ENCODE peak calls at places on chromosomes 6 and 20, in eight cellular contexts. One of them, this sample, is unnamed.

GRCh38 chr6:113364781-113365545 is 492.2 kb upstream of the MARCKS start:
- DNase-seq in T-helper 2 cell: no peak
- DNase-seq in stomach: no peak
- DNase-seq in AG04450: no peak
- DNase-seq in T-helper 17 cell: no peak
- DNase-seq in cardiac fibroblast: peak
- DNase-seq in stimulated activated CD4-positive, alpha-beta T cell treated with anti-CD3 and anti-CD28 coated beads, Interleukin-15, amount 100 ng/mL, for 1 hour: no peak
- DNase-seq in T-cell: no peak
- DNase-seq in this sample: no peak

GRCh38 chr6:2462831-2463230 is 217.4 kb upstream of the GMDS start:
- DNase-seq in T-cell: no peak
- DNase-seq in T-helper 17 cell: no peak
- DNase-seq in AG04450: no peak
- DNase-seq in T-helper 2 cell: no peak
- DNase-seq in stomach: no peak
- DNase-seq in stimulated activated CD4-positive, alpha-beta T cell treated with anti-CD3 and anti-CD28 coated beads, Interleukin-15, amount 100 ng/mL, for 1 hour: no peak
- DNase-seq in cardiac fibroblast: no peak
- DNase-seq in this sample: no peak

GRCh38 chr20:51093240-51093763 is 70.4 kb upstream of the KCNG1 start:
- DNase-seq in stimulated activated CD4-positive, alpha-beta T cell treated with anti-CD3 and anti-CD28 coated beads, Interleukin-15, amount 100 ng/mL, for 1 hour: no peak
- DNase-seq in AG04450: no peak
- DNase-seq in stomach: no peak
- DNase-seq in T-helper 2 cell: no peak
- DNase-seq in cardiac fibroblast: no peak
- DNase-seq in T-cell: no peak
- DNase-seq in T-helper 17 cell: no peak
- DNase-seq in this sample: no peak

GRCh38 chr6:128314190-128314589 is 206.2 kb downstream of the PTPRK start:
- DNase-seq in stomach: no peak
- DNase-seq in AG04450: no peak
- DNase-seq in T-helper 2 cell: no peak
- DNase-seq in cardiac fibroblast: no peak
- DNase-seq in T-cell: no peak
- DNase-seq in stimulated activated CD4-positive, alpha-beta T cell treated with anti-CD3 and anti-CD28 coated beads, Interleukin-15, amount 100 ng/mL, for 1 hour: no peak
- DNase-seq in T-helper 17 cell: no peak
- DNase-seq in this sample: no peak

GRCh38 chr20:8306916-8307315 is 174.8 kb downstream of the PLCB1 start:
- DNase-seq in cardiac fibroblast: no peak
- DNase-seq in stimulated activated CD4-positive, alpha-beta T cell treated with anti-CD3 and anti-CD28 coated beads, Interleukin-15, amount 100 ng/mL, for 1 hour: no peak
- DNase-seq in AG04450: no peak
- DNase-seq in T-cell: no peak
- DNase-seq in stomach: no peak
- DNase-seq in T-helper 2 cell: no peak
- DNase-seq in T-helper 17 cell: no peak
- DNase-seq in this sample: no peak

GRCh38 chr6:75563032-75563431 is 38.6 kb upstream of the SENP6 start:
- DNase-seq in stomach: no peak
- DNase-seq in T-helper 17 cell: no peak
- DNase-seq in T-cell: no peak
- DNase-seq in AG04450: no peak
- DNase-seq in cardiac fibroblast: peak
- DNase-seq in T-helper 2 cell: no peak
- DNase-seq in stimulated activated CD4-positive, alpha-beta T cell treated with anti-CD3 and anti-CD28 coated beads, Interleukin-15, amount 100 ng/mL, for 1 hour: no peak
- DNase-seq in this sample: peak

GRCh38 chr20:20083796-20084195 is 31.5 kb downstream of the CFAP61 start:
- DNase-seq in stimulated activated CD4-positive, alpha-beta T cell treated with anti-CD3 and anti-CD28 coated beads, Interleukin-15, amount 100 ng/mL, for 1 hour: no peak
- DNase-seq in T-cell: no peak
- DNase-seq in AG04450: no peak
- DNase-seq in stomach: no peak
- DNase-seq in T-helper 17 cell: no peak
- DNase-seq in T-helper 2 cell: no peak
- DNase-seq in cardiac fibroblast: peak
- DNase-seq in this sample: peak

GRCh38 chr6:144417686-144418085 is 132.6 kb downstream of the UTRN start:
- DNase-seq in stomach: no peak
- DNase-seq in T-cell: no peak
- DNase-seq in T-helper 2 cell: no peak
- DNase-seq in cardiac fibroblast: peak
- DNase-seq in T-helper 17 cell: no peak
- DNase-seq in stimulated activated CD4-positive, alpha-beta T cell treated with anti-CD3 and anti-CD28 coated beads, Interleukin-15, amount 100 ng/mL, for 1 hour: no peak
- DNase-seq in AG04450: no peak
- DNase-seq in this sample: no peak

GRCh38 chr6:152508477-152508876 is 128.7 kb downstream of the SYNE1 start:
- DNase-seq in T-helper 2 cell: no peak
- DNase-seq in cardiac fibroblast: no peak
- DNase-seq in T-helper 17 cell: no peak
- DNase-seq in T-cell: no peak
- DNase-seq in stimulated activated CD4-positive, alpha-beta T cell treated with anti-CD3 and anti-CD28 coated beads, Interleukin-15, amount 100 ng/mL, for 1 hour: no peak
- DNase-seq in AG04450: no peak
- DNase-seq in stomach: no peak
- DNase-seq in this sample: no peak

GRCh38 chr20:45827030-45827652 is at the start of gene TNNC2:
- DNase-seq in stomach: no peak
- DNase-seq in T-helper 2 cell: no peak
- DNase-seq in T-helper 17 cell: no peak
- DNase-seq in stimulated activated CD4-positive, alpha-beta T cell treated with anti-CD3 and anti-CD28 coated beads, Interleukin-15, amount 100 ng/mL, for 1 hour: no peak
- DNase-seq in cardiac fibroblast: no peak
- DNase-seq in T-cell: no peak
- DNase-seq in AG04450: no peak
- DNase-seq in this sample: no peak

GRCh38 chr6:329888-330691 is 37.8 kb downstream of the DUSP22 start:
- DNase-seq in T-helper 2 cell: no peak
- DNase-seq in cardiac fibroblast: no peak
- DNase-seq in AG04450: no peak
- DNase-seq in stimulated activated CD4-positive, alpha-beta T cell treated with anti-CD3 and anti-CD28 coated beads, Interleukin-15, amount 100 ng/mL, for 1 hour: no peak
- DNase-seq in T-cell: no peak
- DNase-seq in stomach: no peak
- DNase-seq in T-helper 17 cell: no peak
- DNase-seq in this sample: no peak

GRCh38 chr6:53761036-53761435 is 33.8 kb upstream of the LRRC1 start:
- DNase-seq in stimulated activated CD4-positive, alpha-beta T cell treated with anti-CD3 and anti-CD28 coated beads, Interleukin-15, amount 100 ng/mL, for 1 hour: no peak
- DNase-seq in T-cell: no peak
- DNase-seq in cardiac fibroblast: no peak
- DNase-seq in T-helper 2 cell: no peak
- DNase-seq in AG04450: no peak
- DNase-seq in T-helper 17 cell: no peak
- DNase-seq in stomach: no peak
- DNase-seq in this sample: no peak

GRCh38 chr6:168666751-168667427 is 225.9 kb downstream of the SMOC2 start:
- DNase-seq in stomach: no peak
- DNase-seq in T-helper 17 cell: no peak
- DNase-seq in stimulated activated CD4-positive, alpha-beta T cell treated with anti-CD3 and anti-CD28 coated beads, Interleukin-15, amount 100 ng/mL, for 1 hour: no peak
- DNase-seq in T-cell: no peak
- DNase-seq in T-helper 2 cell: no peak
- DNase-seq in AG04450: no peak
- DNase-seq in cardiac fibroblast: no peak
- DNase-seq in this sample: no peak

GRCh38 chr6:116018976-116019375 is 41.7 kb downstream of the FRK start:
- DNase-seq in stomach: no peak
- DNase-seq in cardiac fibroblast: no peak
- DNase-seq in T-helper 17 cell: no peak
- DNase-seq in T-cell: no peak
- DNase-seq in stimulated activated CD4-positive, alpha-beta T cell treated with anti-CD3 and anti-CD28 coated beads, Interleukin-15, amount 100 ng/mL, for 1 hour: no peak
- DNase-seq in T-helper 2 cell: no peak
- DNase-seq in AG04450: no peak
- DNase-seq in this sample: no peak

GRCh38 chr6:14824835-14825223 is 421.0 kb upstream of the JARID2 start:
- DNase-seq in stomach: no peak
- DNase-seq in T-helper 17 cell: no peak
- DNase-seq in AG04450: no peak
- DNase-seq in T-helper 2 cell: no peak
- DNase-seq in cardiac fibroblast: no peak
- DNase-seq in T-cell: no peak
- DNase-seq in stimulated activated CD4-positive, alpha-beta T cell treated with anti-CD3 and anti-CD28 coated beads, Interleukin-15, amount 100 ng/mL, for 1 hour: no peak
- DNase-seq in this sample: no peak

GRCh38 chr6:127939442-127940066 is 38.7 kb upstream of the THEMIS start:
- DNase-seq in stomach: no peak
- DNase-seq in T-cell: no peak
- DNase-seq in stimulated activated CD4-positive, alpha-beta T cell treated with anti-CD3 and anti-CD28 coated beads, Interleukin-15, amount 100 ng/mL, for 1 hour: no peak
- DNase-seq in T-helper 2 cell: no peak
- DNase-seq in cardiac fibroblast: peak
- DNase-seq in AG04450: no peak
- DNase-seq in T-helper 17 cell: no peak
- DNase-seq in this sample: no peak

GRCh38 chr6:107491059-107491609 is 1.2 kb downstream of the SOBP start:
- DNase-seq in cardiac fibroblast: peak
- DNase-seq in AG04450: no peak
- DNase-seq in stimulated activated CD4-positive, alpha-beta T cell treated with anti-CD3 and anti-CD28 coated beads, Interleukin-15, amount 100 ng/mL, for 1 hour: no peak
- DNase-seq in T-helper 17 cell: no peak
- DNase-seq in T-helper 2 cell: no peak
- DNase-seq in stomach: peak
- DNase-seq in T-cell: no peak
- DNase-seq in this sample: no peak

GRCh38 chr6:37872385-37872768 is 52.9 kb downstream of the ZFAND3 start:
- DNase-seq in stimulated activated CD4-positive, alpha-beta T cell treated with anti-CD3 and anti-CD28 coated beads, Interleukin-15, amount 100 ng/mL, for 1 hour: no peak
- DNase-seq in stomach: no peak
- DNase-seq in cardiac fibroblast: no peak
- DNase-seq in T-helper 17 cell: no peak
- DNase-seq in AG04450: no peak
- DNase-seq in T-cell: no peak
- DNase-seq in T-helper 2 cell: no peak
- DNase-seq in this sample: no peak

GRCh38 chr20:62631336-62632317 is 10.7 kb upstream of the SLCO4A1 start:
- DNase-seq in T-cell: no peak
- DNase-seq in cardiac fibroblast: no peak
- DNase-seq in stomach: no peak
- DNase-seq in T-helper 17 cell: no peak
- DNase-seq in T-helper 2 cell: no peak
- DNase-seq in stimulated activated CD4-positive, alpha-beta T cell treated with anti-CD3 and anti-CD28 coated beads, Interleukin-15, amount 100 ng/mL, for 1 hour: no peak
- DNase-seq in AG04450: no peak
- DNase-seq in this sample: no peak

GRCh38 chr6:137203256-137203655 is 15.9 kb downstream of the IFNGR1 start:
- DNase-seq in T-helper 2 cell: no peak
- DNase-seq in T-cell: no peak
- DNase-seq in cardiac fibroblast: no peak
- DNase-seq in stimulated activated CD4-positive, alpha-beta T cell treated with anti-CD3 and anti-CD28 coated beads, Interleukin-15, amount 100 ng/mL, for 1 hour: no peak
- DNase-seq in AG04450: no peak
- DNase-seq in T-helper 17 cell: no peak
- DNase-seq in stomach: no peak
- DNase-seq in this sample: no peak

GRCh38 chr20:45937765-45938164 is 3.3 kb downstream of the PCIF1 start:
- DNase-seq in AG04450: no peak
- DNase-seq in T-helper 2 cell: no peak
- DNase-seq in T-cell: no peak
- DNase-seq in stimulated activated CD4-positive, alpha-beta T cell treated with anti-CD3 and anti-CD28 coated beads, Interleukin-15, amount 100 ng/mL, for 1 hour: no peak
- DNase-seq in T-helper 17 cell: no peak
- DNase-seq in stomach: no peak
- DNase-seq in cardiac fibroblast: no peak
- DNase-seq in this sample: no peak

GRCh38 chr20:64106981-64107735 is at the start of gene NPBWR2:
- DNase-seq in stomach: no peak
- DNase-seq in T-helper 17 cell: peak
- DNase-seq in T-cell: peak
- DNase-seq in AG04450: no peak
- DNase-seq in T-helper 2 cell: no peak
- DNase-seq in stimulated activated CD4-positive, alpha-beta T cell treated with anti-CD3 and anti-CD28 coated beads, Interleukin-15, amount 100 ng/mL, for 1 hour: no peak
- DNase-seq in cardiac fibroblast: no peak
- DNase-seq in this sample: no peak

GRCh38 chr20:63453029-63453523 is 19.4 kb downstream of the KCNQ2 start:
- DNase-seq in stimulated activated CD4-positive, alpha-beta T cell treated with anti-CD3 and anti-CD28 coated beads, Interleukin-15, amount 100 ng/mL, for 1 hour: no peak
- DNase-seq in T-cell: no peak
- DNase-seq in T-helper 17 cell: no peak
- DNase-seq in cardiac fibroblast: no peak
- DNase-seq in T-helper 2 cell: no peak
- DNase-seq in AG04450: no peak
- DNase-seq in stomach: no peak
- DNase-seq in this sample: no peak

GRCh38 chr20:38890497-38890818 is 35.8 kb upstream of the FAM83D start:
- DNase-seq in AG04450: no peak
- DNase-seq in T-cell: no peak
- DNase-seq in T-helper 17 cell: no peak
- DNase-seq in stomach: no peak
- DNase-seq in stimulated activated CD4-positive, alpha-beta T cell treated with anti-CD3 and anti-CD28 coated beads, Interleukin-15, amount 100 ng/mL, for 1 hour: no peak
- DNase-seq in cardiac fibroblast: no peak
- DNase-seq in T-helper 2 cell: no peak
- DNase-seq in this sample: no peak

GRCh38 chr6:71333700-71334099 is 45.1 kb downstream of the OGFRL1 start:
- DNase-seq in cardiac fibroblast: peak
- DNase-seq in T-helper 2 cell: no peak
- DNase-seq in stimulated activated CD4-positive, alpha-beta T cell treated with anti-CD3 and anti-CD28 coated beads, Interleukin-15, amount 100 ng/mL, for 1 hour: no peak
- DNase-seq in AG04450: peak
- DNase-seq in T-helper 17 cell: no peak
- DNase-seq in T-cell: no peak
- DNase-seq in stomach: no peak
- DNase-seq in this sample: no peak

GRCh38 chr6:1027795-1028569 is 283.9 kb upstream of the FOXQ1 start:
- DNase-seq in cardiac fibroblast: no peak
- DNase-seq in T-helper 2 cell: no peak
- DNase-seq in T-cell: no peak
- DNase-seq in AG04450: no peak
- DNase-seq in stimulated activated CD4-positive, alpha-beta T cell treated with anti-CD3 and anti-CD28 coated beads, Interleukin-15, amount 100 ng/mL, for 1 hour: no peak
- DNase-seq in stomach: no peak
- DNase-seq in T-helper 17 cell: no peak
- DNase-seq in this sample: no peak

GRCh38 chr6:54718541-54719023 is 128.0 kb upstream of the FAM83B start:
- DNase-seq in T-helper 2 cell: no peak
- DNase-seq in stomach: no peak
- DNase-seq in cardiac fibroblast: no peak
- DNase-seq in AG04450: no peak
- DNase-seq in T-helper 17 cell: no peak
- DNase-seq in stimulated activated CD4-positive, alpha-beta T cell treated with anti-CD3 and anti-CD28 coated beads, Interleukin-15, amount 100 ng/mL, for 1 hour: no peak
- DNase-seq in T-cell: no peak
- DNase-seq in this sample: no peak

GRCh38 chr6:125251516-125252229 is 50.1 kb downstream of the HDDC2 start:
- DNase-seq in stomach: no peak
- DNase-seq in T-helper 2 cell: no peak
- DNase-seq in AG04450: no peak
- DNase-seq in T-helper 17 cell: no peak
- DNase-seq in stimulated activated CD4-positive, alpha-beta T cell treated with anti-CD3 and anti-CD28 coated beads, Interleukin-15, amount 100 ng/mL, for 1 hour: no peak
- DNase-seq in cardiac fibroblast: no peak
- DNase-seq in T-cell: no peak
- DNase-seq in this sample: no peak

GRCh38 chr6:148800535-148800934 is 53.7 kb downstream of the UST start:
- DNase-seq in T-helper 17 cell: no peak
- DNase-seq in stomach: no peak
- DNase-seq in cardiac fibroblast: peak
- DNase-seq in T-helper 2 cell: no peak
- DNase-seq in AG04450: no peak
- DNase-seq in stimulated activated CD4-positive, alpha-beta T cell treated with anti-CD3 and anti-CD28 coated beads, Interleukin-15, amount 100 ng/mL, for 1 hour: no peak
- DNase-seq in T-cell: no peak
- DNase-seq in this sample: no peak

This sample was measured in GM19239.